ENCODE peak calls at places on chromosome 21, in nine cellular contexts. One of them, this sample, is unnamed.

GRCh38 chr21:15483138-15483780 is 246.5 kb upstream of the USP25 start:
- DNase-seq in mammary epithelial cell: peak
- DNase-seq in GM23338: peak
- DNase-seq in cardiac fibroblast: peak
- DNase-seq in endodermal cell: peak
- DNase-seq in activated B cell treated with CpG ODN at 0.5 μM for 24 hours: peak
- DNase-seq in stomach: peak
- DNase-seq in thoracic aorta: peak
- DNase-seq in coronary artery: peak
- DNase-seq in this sample: peak

GRCh38 chr21:20971296-20971921 is 26.8 kb upstream of the NCAM2 start:
- DNase-seq in mammary epithelial cell: no peak
- DNase-seq in GM23338: peak
- DNase-seq in cardiac fibroblast: peak
- DNase-seq in endodermal cell: peak
- DNase-seq in activated B cell treated with CpG ODN at 0.5 μM for 24 hours: no peak
- DNase-seq in stomach: no peak
- DNase-seq in thoracic aorta: no peak
- DNase-seq in coronary artery: no peak
- DNase-seq in this sample: no peak

GRCh38 chr21:33947451-33948095 is 32.0 kb upstream of the ATP5PO start:
- DNase-seq in mammary epithelial cell: peak
- DNase-seq in GM23338: peak
- DNase-seq in cardiac fibroblast: peak
- DNase-seq in endodermal cell: peak
- DNase-seq in activated B cell treated with CpG ODN at 0.5 μM for 24 hours: peak
- DNase-seq in stomach: peak
- DNase-seq in thoracic aorta: peak
- DNase-seq in coronary artery: peak
- DNase-seq in this sample: no peak

GRCh38 chr21:38306407-38306806 is 49.6 kb downstream of the KCNJ15 start:
- DNase-seq in mammary epithelial cell: peak
- DNase-seq in GM23338: no peak
- DNase-seq in cardiac fibroblast: peak
- DNase-seq in endodermal cell: no peak
- DNase-seq in activated B cell treated with CpG ODN at 0.5 μM for 24 hours: no peak
- DNase-seq in stomach: no peak
- DNase-seq in thoracic aorta: no peak
- DNase-seq in coronary artery: no peak
- DNase-seq in this sample: no peak

GRCh38 chr21:41641821-41642368 is 125.0 kb downstream of the RIPK4 start:
- DNase-seq in mammary epithelial cell: peak
- DNase-seq in GM23338: no peak
- DNase-seq in cardiac fibroblast: peak
- DNase-seq in endodermal cell: peak
- DNase-seq in activated B cell treated with CpG ODN at 0.5 μM for 24 hours: no peak
- DNase-seq in stomach: no peak
- DNase-seq in thoracic aorta: peak
- DNase-seq in coronary artery: peak
- DNase-seq in this sample: no peak

GRCh38 chr21:34824314-34824713 is 155.5 kb downstream of the CLIC6 start:
- DNase-seq in mammary epithelial cell: no peak
- DNase-seq in GM23338: no peak
- DNase-seq in cardiac fibroblast: no peak
- DNase-seq in endodermal cell: no peak
- DNase-seq in activated B cell treated with CpG ODN at 0.5 μM for 24 hours: no peak
- DNase-seq in stomach: no peak
- DNase-seq in thoracic aorta: no peak
- DNase-seq in coronary artery: no peak
- DNase-seq in this sample: no peak

GRCh38 chr21:39656209-39656608 is 43.5 kb downstream of the B3GALT5 start:
- DNase-seq in mammary epithelial cell: no peak
- DNase-seq in GM23338: no peak
- DNase-seq in cardiac fibroblast: no peak
- DNase-seq in endodermal cell: no peak
- DNase-seq in activated B cell treated with CpG ODN at 0.5 μM for 24 hours: no peak
- DNase-seq in stomach: no peak
- DNase-seq in thoracic aorta: no peak
- DNase-seq in coronary artery: no peak
- DNase-seq in this sample: no peak

GRCh38 chr21:27817902-27818623 is 851.2 kb upstream of the ADAMTS5 start:
- DNase-seq in mammary epithelial cell: no peak
- DNase-seq in GM23338: no peak
- DNase-seq in cardiac fibroblast: no peak
- DNase-seq in endodermal cell: no peak
- DNase-seq in activated B cell treated with CpG ODN at 0.5 μM for 24 hours: no peak
- DNase-seq in stomach: no peak
- DNase-seq in thoracic aorta: no peak
- DNase-seq in coronary artery: no peak
- DNase-seq in this sample: no peak

GRCh38 chr21:42129300-42130266 is 58.5 kb downstream of the UMODL1 start:
- DNase-seq in mammary epithelial cell: no peak
- DNase-seq in GM23338: no peak
- DNase-seq in cardiac fibroblast: no peak
- DNase-seq in endodermal cell: no peak
- DNase-seq in activated B cell treated with CpG ODN at 0.5 μM for 24 hours: no peak
- DNase-seq in stomach: no peak
- DNase-seq in thoracic aorta: no peak
- DNase-seq in coronary artery: no peak
- DNase-seq in this sample: no peak

GRCh38 chr21:41247561-41247968 is 69.0 kb upstream of the FAM3B start:
- DNase-seq in mammary epithelial cell: no peak
- DNase-seq in GM23338: no peak
- DNase-seq in cardiac fibroblast: peak
- DNase-seq in endodermal cell: peak
- DNase-seq in activated B cell treated with CpG ODN at 0.5 μM for 24 hours: no peak
- DNase-seq in stomach: peak
- DNase-seq in thoracic aorta: peak
- DNase-seq in coronary artery: peak
- DNase-seq in this sample: peak

GRCh38 chr21:38875694-38876492 is 70.2 kb downstream of the ETS2 start:
- DNase-seq in mammary epithelial cell: peak
- DNase-seq in GM23338: no peak
- DNase-seq in cardiac fibroblast: peak
- DNase-seq in endodermal cell: no peak
- DNase-seq in activated B cell treated with CpG ODN at 0.5 μM for 24 hours: no peak
- DNase-seq in stomach: no peak
- DNase-seq in thoracic aorta: no peak
- DNase-seq in coronary artery: no peak
- DNase-seq in this sample: no peak

GRCh38 chr21:45265721-45266517 is 21.8 kb downstream of the POFUT2 start:
- DNase-seq in mammary epithelial cell: no peak
- DNase-seq in GM23338: no peak
- DNase-seq in cardiac fibroblast: no peak
- DNase-seq in endodermal cell: peak
- DNase-seq in activated B cell treated with CpG ODN at 0.5 μM for 24 hours: peak
- DNase-seq in stomach: peak
- DNase-seq in thoracic aorta: no peak
- DNase-seq in coronary artery: peak
- DNase-seq in this sample: peak

GRCh38 chr21:36479415-36480402 is at the start of gene CLDN14:
- DNase-seq in mammary epithelial cell: no peak
- DNase-seq in GM23338: no peak
- DNase-seq in cardiac fibroblast: no peak
- DNase-seq in endodermal cell: no peak
- DNase-seq in activated B cell treated with CpG ODN at 0.5 μM for 24 hours: no peak
- DNase-seq in stomach: peak
- DNase-seq in thoracic aorta: no peak
- DNase-seq in coronary artery: no peak
- DNase-seq in this sample: no peak

GRCh38 chr21:36478207-36478701 is 1.7 kb downstream of the CLDN14 start:
- DNase-seq in mammary epithelial cell: peak
- DNase-seq in GM23338: no peak
- DNase-seq in cardiac fibroblast: peak
- DNase-seq in endodermal cell: no peak
- DNase-seq in activated B cell treated with CpG ODN at 0.5 μM for 24 hours: no peak
- DNase-seq in stomach: no peak
- DNase-seq in thoracic aorta: no peak
- DNase-seq in coronary artery: no peak
- DNase-seq in this sample: no peak

GRCh38 chr21:36477559-36477958 is 2.4 kb downstream of the CLDN14 start:
- DNase-seq in mammary epithelial cell: no peak
- DNase-seq in GM23338: no peak
- DNase-seq in cardiac fibroblast: no peak
- DNase-seq in endodermal cell: no peak
- DNase-seq in activated B cell treated with CpG ODN at 0.5 μM for 24 hours: no peak
- DNase-seq in stomach: no peak
- DNase-seq in thoracic aorta: no peak
- DNase-seq in coronary artery: no peak
- DNase-seq in this sample: no peak

GRCh38 chr21:36480618-36481017 is 696 bp upstream of the CLDN14 start:
- DNase-seq in mammary epithelial cell: no peak
- DNase-seq in GM23338: no peak
- DNase-seq in cardiac fibroblast: no peak
- DNase-seq in endodermal cell: no peak
- DNase-seq in activated B cell treated with CpG ODN at 0.5 μM for 24 hours: no peak
- DNase-seq in stomach: no peak
- DNase-seq in thoracic aorta: no peak
- DNase-seq in coronary artery: no peak
- DNase-seq in this sample: no peak

DNA sequence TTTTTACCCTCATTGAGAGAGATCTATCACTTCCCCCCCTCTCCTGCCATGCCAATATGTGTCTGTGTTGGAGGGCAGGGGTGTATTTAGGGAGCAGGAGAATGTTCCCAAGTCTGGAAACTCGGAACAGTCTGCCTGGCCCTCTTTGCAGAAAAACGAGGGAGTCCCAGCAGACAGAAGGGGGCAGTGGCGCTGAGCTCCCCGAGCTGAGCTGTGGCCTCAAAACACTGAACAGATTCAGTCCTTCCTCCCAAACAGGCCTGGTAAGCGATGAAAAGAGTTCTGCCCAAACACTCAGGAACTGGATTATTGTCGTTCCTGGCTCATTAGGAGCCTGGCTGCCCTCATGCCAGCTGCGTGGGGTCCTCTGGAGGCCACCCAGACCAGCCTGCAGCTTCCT is 981 bp downstream of the CLDN14 start:
- DNase-seq in mammary epithelial cell: no peak
- DNase-seq in GM23338: peak
- DNase-seq in cardiac fibroblast: peak
- DNase-seq in endodermal cell: peak
- DNase-seq in activated B cell treated with CpG ODN at 0.5 μM for 24 hours: no peak
- DNase-seq in stomach: no peak
- DNase-seq in thoracic aorta: no peak
- DNase-seq in coronary artery: no peak
- DNase-seq in this sample: no peak
- TF ChIP-seq CTCF in mammary epithelial cell: no peak
- TF ChIP-seq CTCF in GM23338: peak
- TF ChIP-seq CTCF in cardiac fibroblast: peak
- TF ChIP-seq CTCF in endodermal cell: peak
- TF ChIP-seq CTCF in activated B cell treated with CpG ODN at 0.5 μM for 24 hours: no peak
- TF ChIP-seq CTCF in stomach: no peak
- TF ChIP-seq CTCF in thoracic aorta: no peak
- TF ChIP-seq CTCF in coronary artery: no peak
- TF ChIP-seq CTCF in this sample: peak

DNA sequence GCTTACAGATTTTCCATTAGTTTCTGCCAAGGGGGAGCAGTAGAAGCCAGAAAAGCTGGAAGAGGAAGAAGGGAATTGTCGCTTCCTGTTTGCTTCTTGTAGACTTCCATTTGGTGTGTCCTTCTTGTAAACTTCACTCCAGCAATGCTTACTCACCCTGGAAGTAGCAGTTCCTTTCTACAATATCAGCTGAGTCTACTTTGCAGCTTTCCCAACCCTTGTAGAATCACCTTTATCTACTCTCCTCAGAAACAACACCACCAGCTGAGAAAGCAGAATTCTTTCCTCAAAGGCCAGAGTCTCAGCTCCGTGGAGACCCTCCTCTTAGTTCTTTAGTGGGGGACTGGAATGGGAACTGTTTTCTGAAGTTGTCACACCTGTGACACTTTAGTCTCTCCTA is 1136.7 kb upstream of the TMPRSS15 start:
- DNase-seq in mammary epithelial cell: no peak
- DNase-seq in GM23338: no peak
- DNase-seq in cardiac fibroblast: no peak
- DNase-seq in endodermal cell: no peak
- DNase-seq in activated B cell treated with CpG ODN at 0.5 μM for 24 hours: no peak
- DNase-seq in stomach: no peak
- DNase-seq in thoracic aorta: no peak
- DNase-seq in coronary artery: no peak
- DNase-seq in this sample: no peak
- TF ChIP-seq CTCF in mammary epithelial cell: no peak
- TF ChIP-seq CTCF in GM23338: no peak
- TF ChIP-seq CTCF in cardiac fibroblast: no peak
- TF ChIP-seq CTCF in endodermal cell: no peak
- TF ChIP-seq CTCF in activated B cell treated with CpG ODN at 0.5 μM for 24 hours: no peak
- TF ChIP-seq CTCF in stomach: no peak
- TF ChIP-seq CTCF in thoracic aorta: no peak
- TF ChIP-seq CTCF in coronary artery: no peak
- TF ChIP-seq CTCF in this sample: no peak

GRCh38 chr21:31917108-31917507 is 44.3 kb downstream of the HUNK start:
- DNase-seq in mammary epithelial cell: no peak
- DNase-seq in GM23338: no peak
- DNase-seq in cardiac fibroblast: no peak
- DNase-seq in endodermal cell: no peak
- DNase-seq in activated B cell treated with CpG ODN at 0.5 μM for 24 hours: no peak
- DNase-seq in stomach: no peak
- DNase-seq in thoracic aorta: no peak
- DNase-seq in coronary artery: no peak
- DNase-seq in this sample: no peak

GRCh38 chr21:31920275-31920674 is 47.5 kb downstream of the HUNK start:
- DNase-seq in mammary epithelial cell: no peak
- DNase-seq in GM23338: no peak
- DNase-seq in cardiac fibroblast: no peak
- DNase-seq in endodermal cell: no peak
- DNase-seq in activated B cell treated with CpG ODN at 0.5 μM for 24 hours: no peak
- DNase-seq in stomach: no peak
- DNase-seq in thoracic aorta: no peak
- DNase-seq in coronary artery: no peak
- DNase-seq in this sample: no peak

GRCh38 chr21:31921079-31921478 is 48.3 kb downstream of the HUNK start:
- DNase-seq in mammary epithelial cell: no peak
- DNase-seq in GM23338: no peak
- DNase-seq in cardiac fibroblast: no peak
- DNase-seq in endodermal cell: no peak
- DNase-seq in activated B cell treated with CpG ODN at 0.5 μM for 24 hours: no peak
- DNase-seq in stomach: no peak
- DNase-seq in thoracic aorta: no peak
- DNase-seq in coronary artery: no peak
- DNase-seq in this sample: no peak

GRCh38 chr21:31915566-31915965 is 42.7 kb downstream of the HUNK start:
- DNase-seq in mammary epithelial cell: no peak
- DNase-seq in GM23338: no peak
- DNase-seq in cardiac fibroblast: no peak
- DNase-seq in endodermal cell: no peak
- DNase-seq in activated B cell treated with CpG ODN at 0.5 μM for 24 hours: no peak
- DNase-seq in stomach: no peak
- DNase-seq in thoracic aorta: no peak
- DNase-seq in coronary artery: no peak
- DNase-seq in this sample: no peak

GRCh38 chr21:31918250-31918775 is 45.5 kb downstream of the HUNK start:
- DNase-seq in mammary epithelial cell: no peak
- DNase-seq in GM23338: no peak
- DNase-seq in cardiac fibroblast: no peak
- DNase-seq in endodermal cell: no peak
- DNase-seq in activated B cell treated with CpG ODN at 0.5 μM for 24 hours: no peak
- DNase-seq in stomach: no peak
- DNase-seq in thoracic aorta: no peak
- DNase-seq in coronary artery: no peak
- DNase-seq in this sample: no peak
- TF ChIP-seq CTCF in mammary epithelial cell: no peak
- TF ChIP-seq CTCF in GM23338: peak
- TF ChIP-seq CTCF in cardiac fibroblast: no peak
- TF ChIP-seq CTCF in endodermal cell: peak
- TF ChIP-seq CTCF in activated B cell treated with CpG ODN at 0.5 μM for 24 hours: no peak
- TF ChIP-seq CTCF in stomach: no peak
- TF ChIP-seq CTCF in thoracic aorta: no peak
- TF ChIP-seq CTCF in coronary artery: no peak
- TF ChIP-seq CTCF in this sample: peak

GRCh38 chr21:30268608-30269197 is 14.0 kb downstream of the KRTAP24-1 start:
- DNase-seq in mammary epithelial cell: no peak
- DNase-seq in GM23338: peak
- DNase-seq in cardiac fibroblast: peak
- DNase-seq in endodermal cell: peak
- DNase-seq in activated B cell treated with CpG ODN at 0.5 μM for 24 hours: no peak
- DNase-seq in stomach: no peak
- DNase-seq in thoracic aorta: no peak
- DNase-seq in coronary artery: no peak
- DNase-seq in this sample: no peak
- TF ChIP-seq CTCF in mammary epithelial cell: peak
- TF ChIP-seq CTCF in GM23338: peak
- TF ChIP-seq CTCF in cardiac fibroblast: no peak
- TF ChIP-seq CTCF in endodermal cell: peak
- TF ChIP-seq CTCF in activated B cell treated with CpG ODN at 0.5 μM for 24 hours: no peak
- TF ChIP-seq CTCF in stomach: no peak
- TF ChIP-seq CTCF in thoracic aorta: no peak
- TF ChIP-seq CTCF in coronary artery: no peak
- TF ChIP-seq CTCF in this sample: peak